ENCODE peak calls at places on chromosomes 12 and 14, in nine cellular contexts. X is astrocyte of the spinal cord, C is GM04504, I is uterus, J is EH, S is progenitor cell of endocrine pancreas, F is ELR, Y is endothelial cell, L is NCI-H1092. T is an unnamed sample.

GRCh38 chr12:82461393-82461792 is 103.1 kb downstream of the METTL25 start:
- DNase-seq in X (no peak), S (no peak), L (no peak), I (no peak), C (no peak), Y (no peak), F (no peak), J (no peak), T (no peak)

GRCh38 chr12:119480551-119480950 is 113.0 kb upstream of the TMEM233 start:
- DNase-seq in F (no peak), Y (no peak), C (no peak), L (no peak), J (no peak), X (no peak), S (no peak), I (no peak), T (no peak)

GRCh38 chr14:37697489-37698121 is 102.2 kb downstream of the TTC6 start:
- DNase-seq in Y (no peak), S (no peak), C (no peak), I (no peak), X (peak), J (peak), F (peak), L (no peak), T (no peak)

GRCh38 chr12:95116773-95117172 is 43.4 kb upstream of the NR2C1 start:
- DNase-seq in Y (no peak), F (peak), L (no peak), J (no peak), S (no peak), I (no peak), C (no peak), X (no peak), T (no peak)

GRCh38 chr12:90712671-90713070 is 242.3 kb downstream of the CCER1 start:
- DNase-seq in L (no peak), X (peak), C (no peak), J (peak), S (no peak), F (peak), Y (no peak), I (no peak), T (no peak)

GRCh38 chr12:47732504-47732903 is 7.2 kb upstream of the ENDOU start:
- DNase-seq in L (no peak), J (no peak), I (no peak), X (no peak), S (no peak), F (no peak), Y (no peak), C (no peak), T (no peak)

GRCh38 chr12:93946542-93947150 is 201.7 kb upstream of the PLXNC1 start:
- DNase-seq in I (no peak), S (no peak), F (peak), J (peak), X (peak), L (no peak), Y (no peak), C (peak), T (no peak)

GRCh38 chr12:19410211-19410610 is 29.1 kb upstream of the AEBP2 start:
- DNase-seq in L (no peak), C (no peak), X (no peak), J (peak), F (no peak), S (no peak), I (no peak), Y (no peak), T (no peak)

GRCh38 chr12:57868870-57869609 is 22.5 kb upstream of the CTDSP2 start:
- DNase-seq in I (peak), F (no peak), X (no peak), Y (no peak), S (no peak), J (peak), L (no peak), C (no peak), T (no peak)

GRCh38 chr12:106360400-106360994 is 2.9 kb downstream of the POLR3B start:
- DNase-seq in F (no peak), J (no peak), I (no peak), Y (no peak), X (no peak), S (no peak), L (no peak), C (no peak), T (no peak)

GRCh38 chr14:102055181-102055901 is 31.5 kb downstream of the HSP90AA1 start:
- DNase-seq in L (no peak), I (no peak), J (peak), X (peak), C (peak), S (no peak), Y (no peak), F (peak), T (no peak)

GRCh38 chr12:131854861-131855476 is 26.8 kb downstream of the MMP17 start:
- DNase-seq in C (no peak), Y (no peak), L (no peak), S (no peak), X (no peak), F (no peak), I (no peak), J (no peak), T (no peak)

GRCh38 chr12:66139328-66139727 is 8.8 kb upstream of the LLPH start:
- DNase-seq in I (no peak), C (no peak), L (no peak), S (no peak), X (no peak), F (no peak), J (no peak), Y (no peak), T (no peak)

GRCh38 chr14:91394105-91395081 is 23.2 kb downstream of the CCDC88C start:
- DNase-seq in F (no peak), Y (no peak), I (no peak), L (no peak), C (no peak), J (no peak), X (no peak), S (no peak), T (no peak)

GRCh38 chr12:89179983-89180382 is 172.3 kb downstream of the DUSP6 start:
- DNase-seq in C (peak), J (peak), L (no peak), S (no peak), X (peak), Y (no peak), F (peak), I (peak), T (no peak)

GRCh38 chr12:107450541-107450940 is 235.1 kb upstream of the PWP1 start:
- DNase-seq in X (no peak), C (no peak), I (no peak), Y (no peak), S (no peak), J (no peak), L (no peak), F (no peak), T (no peak)

GRCh38 chr12:54592316-54592715 is 3.9 kb upstream of the PPP1R1A start:
- DNase-seq in F (no peak), L (no peak), I (no peak), X (no peak), J (no peak), S (no peak), C (no peak), Y (no peak), T (no peak)

GRCh38 chr12:96140110-96140509 is 54.1 kb upstream of the ELK3 start:
- DNase-seq in Y (no peak), J (peak), S (no peak), I (no peak), X (peak), F (peak), C (peak), L (no peak), T (no peak)

GRCh38 chr12:94674835-94675234 is 24.5 kb upstream of the TMCC3 start:
- DNase-seq in C (no peak), J (no peak), L (no peak), I (no peak), S (no peak), Y (no peak), F (no peak), X (no peak), T (no peak)

GRCh38 chr12:57620936-57621496 is 9.8 kb downstream of the ARHGEF25 start:
- DNase-seq in I (no peak), J (peak), X (no peak), Y (peak), S (no peak), L (no peak), F (no peak), C (no peak), T (no peak)

GRCh38 chr14:68140801-68141200 is 321.2 kb downstream of the RAD51B start:
- DNase-seq in F (no peak), L (no peak), J (no peak), S (no peak), C (no peak), I (no peak), X (no peak), Y (no peak), T (no peak)

GRCh38 chr12:54009171-54010052 is 627 bp downstream of the HOXC8 start:
- DNase-seq in I (no peak), Y (no peak), J (peak), C (no peak), X (no peak), L (no peak), S (no peak), F (peak), T (no peak)

GRCh38 chr14:104694991-104695659 is 5.7 kb downstream of the INF2 start:
- DNase-seq in X (peak), I (no peak), F (no peak), L (peak), Y (peak), S (no peak), J (no peak), C (no peak), T (no peak)

GRCh38 chr12:70824511-70824910 is 96.0 kb downstream of the PTPRR start:
- DNase-seq in J (no peak), L (no peak), I (no peak), S (no peak), Y (no peak), C (no peak), F (no peak), X (no peak), T (no peak)

GRCh38 chr14:48874701-48875100 is 711.5 kb downstream of the RPS29 start:
- DNase-seq in J (no peak), X (no peak), Y (no peak), I (no peak), C (no peak), L (no peak), S (no peak), F (no peak), T (no peak)

GRCh38 chr12:570237-570925 is 92.9 kb downstream of the NINJ2 start:
- DNase-seq in F (peak), S (peak), C (peak), I (peak), J (peak), L (no peak), X (peak), Y (peak), T (no peak)

GRCh38 chr12:49034287-49034622 is 15.7 kb upstream of the PRKAG1 start:
- DNase-seq in C (no peak), J (no peak), L (no peak), Y (no peak), I (no peak), F (no peak), X (no peak), S (no peak), T (no peak)

GRCh38 chr12:98653866-98654493 is 8.9 kb downstream of the APAF1 start:
- DNase-seq in S (no peak), X (peak), J (peak), I (no peak), Y (no peak), C (no peak), L (no peak), F (peak), T (no peak)

GRCh38 chr12:121424632-121424992 is 24.7 kb downstream of the RNF34 start:
- DNase-seq in J (no peak), S (no peak), Y (no peak), C (no peak), X (no peak), I (no peak), F (no peak), L (no peak), T (no peak)

GRCh38 chr14:85744573-85744972 is 214.6 kb downstream of the FLRT2 start:
- DNase-seq in J (no peak), X (no peak), L (no peak), S (no peak), F (no peak), Y (no peak), I (no peak), C (no peak), T (no peak)

GRCh38 chr12:8989425-8989824 is at the start of gene KLRG1:
- DNase-seq in F (no peak), J (no peak), X (no peak), C (no peak), I (no peak), L (no peak), Y (no peak), S (no peak), T (no peak)

GRCh38 chr14:23009939-23010718 is at the start of gene C14orf93:
- DNase-seq in S (peak), I (peak), L (peak), F (peak), C (no peak), J (peak), X (peak), Y (peak), T (peak)

GRCh38 chr12:32025906-32026305 is 66.7 kb downstream of the RESF1 start:
- DNase-seq in C (no peak), J (no peak), S (no peak), F (no peak), X (no peak), L (no peak), Y (no peak), I (no peak), T (no peak)

GRCh38 chr14:77097006-77097688 is 911 bp upstream of the CIPC start:
- DNase-seq in C (no peak), J (no peak), S (no peak), L (no peak), I (no peak), X (peak), Y (no peak), F (peak), T (no peak)

GRCh38 chr12:98136544-98136943 is 378.8 kb upstream of the TMPO start:
- DNase-seq in Y (no peak), F (no peak), X (no peak), S (no peak), C (no peak), L (no peak), J (no peak), I (no peak), T (no peak)

GRCh38 chr12:62006076-62006732 is 254.0 kb upstream of the USP15 start:
- DNase-seq in I (no peak), C (peak), Y (peak), S (no peak), J (peak), F (peak), X (peak), L (no peak), T (no peak)